ENCODE peak calls at places on chromosomes 5 and 9, in four cellular contexts. One of them, this sample, is unnamed.

GRCh38 chr9:86300701-86301100 is 18.4 kb upstream of the ISCA1 start:
- DNase-seq in upper lobe of right lung: no peak
- DNase-seq in IMR-90: no peak
- DNase-seq in heart right ventricle: no peak
- DNase-seq in this sample: no peak

GRCh38 chr5:179301796-179302195 is 43.5 kb downstream of the ADAMTS2 start:
- DNase-seq in IMR-90: no peak
- DNase-seq in heart right ventricle: no peak
- DNase-seq in upper lobe of right lung: peak; percentile 51
- DNase-seq in this sample: no peak

GRCh38 chr9:131281119-131281965 is 5.0 kb upstream of the FAM78A start:
- DNase-seq in IMR-90: no peak
- DNase-seq in upper lobe of right lung: no peak
- DNase-seq in heart right ventricle: no peak
- DNase-seq in this sample: no peak

GRCh38 chr9:94156549-94157407 is 72.5 kb downstream of the PTPDC1 start:
- DNase-seq in upper lobe of right lung: peak; percentile 76
- DNase-seq in IMR-90: peak; percentile 50
- DNase-seq in heart right ventricle: peak; percentile 90
- DNase-seq in this sample: peak; percentile 69

GRCh38 chr5:102678267-102679058 is 76.6 kb upstream of the PAM start:
- DNase-seq in heart right ventricle: no peak
- DNase-seq in IMR-90: peak; percentile 60
- DNase-seq in upper lobe of right lung: no peak
- DNase-seq in this sample: no peak

GRCh38 chr5:2442686-2443354 is 308.7 kb downstream of the IRX2 start:
- DNase-seq in upper lobe of right lung: no peak
- DNase-seq in heart right ventricle: no peak
- DNase-seq in IMR-90: no peak
- DNase-seq in this sample: no peak

GRCh38 chr5:56023296-56023695 is 28.5 kb upstream of the IL6ST start:
- DNase-seq in IMR-90: no peak
- DNase-seq in heart right ventricle: no peak
- DNase-seq in upper lobe of right lung: no peak
- DNase-seq in this sample: no peak

GRCh38 chr5:95020382-95020781 is 264.5 kb downstream of the MCTP1 start:
- DNase-seq in IMR-90: no peak
- DNase-seq in heart right ventricle: no peak
- DNase-seq in upper lobe of right lung: no peak
- DNase-seq in this sample: no peak

GRCh38 chr9:69003051-69003450 is 10.9 kb downstream of the PRKACG start:
- DNase-seq in IMR-90: no peak
- DNase-seq in heart right ventricle: no peak
- DNase-seq in upper lobe of right lung: no peak
- DNase-seq in this sample: no peak

GRCh38 chr9:78982849-78983248 is 588.9 kb upstream of the TLE4 start:
- DNase-seq in IMR-90: peak; percentile 56
- DNase-seq in upper lobe of right lung: no peak
- DNase-seq in heart right ventricle: no peak
- DNase-seq in this sample: no peak

GRCh38 chr5:73280821-73281746 is 108.1 kb downstream of the TMEM174 start:
- DNase-seq in heart right ventricle: peak; percentile 54
- DNase-seq in IMR-90: peak; percentile 65
- DNase-seq in upper lobe of right lung: no peak
- DNase-seq in this sample: peak; percentile 93

GRCh38 chr9:109745335-109746283 is 34.4 kb upstream of the PALM2AKAP2 start:
- DNase-seq in upper lobe of right lung: peak; percentile 71
- DNase-seq in heart right ventricle: peak; percentile 66
- DNase-seq in IMR-90: peak; percentile 75
- DNase-seq in this sample: no peak

GRCh38 chr5:62606878-62607277 is 28.3 kb downstream of the LRRC70 start:
- DNase-seq in IMR-90: peak; percentile 57
- DNase-seq in heart right ventricle: no peak
- DNase-seq in upper lobe of right lung: no peak
- DNase-seq in this sample: no peak

GRCh38 chr5:76291305-76292077 is 111.6 kb upstream of the IQGAP2 start:
- DNase-seq in heart right ventricle: no peak
- DNase-seq in IMR-90: no peak
- DNase-seq in upper lobe of right lung: no peak
- DNase-seq in this sample: peak; percentile 63

GRCh38 chr9:89539374-89539773 is 41.5 kb upstream of the SEMA4D start:
- DNase-seq in heart right ventricle: no peak
- DNase-seq in IMR-90: no peak
- DNase-seq in upper lobe of right lung: no peak
- DNase-seq in this sample: no peak

GRCh38 chr5:72347801-72348305 is 27.7 kb downstream of the PTCD2 start:
- DNase-seq in IMR-90: peak; percentile 98
- DNase-seq in heart right ventricle: no peak
- DNase-seq in upper lobe of right lung: no peak
- DNase-seq in this sample: no peak

GRCh38 chr5:66239034-66239433 is 94.9 kb downstream of the SREK1 start:
- DNase-seq in heart right ventricle: no peak
- DNase-seq in IMR-90: no peak
- DNase-seq in upper lobe of right lung: no peak
- DNase-seq in this sample: no peak

GRCh38 chr5:95178046-95178651 is 106.7 kb downstream of the MCTP1 start:
- DNase-seq in IMR-90: no peak
- DNase-seq in heart right ventricle: no peak
- DNase-seq in upper lobe of right lung: no peak
- DNase-seq in this sample: no peak

GRCh38 chr5:38926121-38926520 is 80.3 kb downstream of the OSMR start:
- DNase-seq in upper lobe of right lung: no peak
- DNase-seq in IMR-90: peak; percentile 63
- DNase-seq in heart right ventricle: no peak
- DNase-seq in this sample: no peak

GRCh38 chr5:142684508-142685031 is 1.3 kb downstream of the FGF1 start:
- DNase-seq in heart right ventricle: no peak
- DNase-seq in upper lobe of right lung: no peak
- DNase-seq in IMR-90: peak; percentile 33
- DNase-seq in this sample: no peak

DNA sequence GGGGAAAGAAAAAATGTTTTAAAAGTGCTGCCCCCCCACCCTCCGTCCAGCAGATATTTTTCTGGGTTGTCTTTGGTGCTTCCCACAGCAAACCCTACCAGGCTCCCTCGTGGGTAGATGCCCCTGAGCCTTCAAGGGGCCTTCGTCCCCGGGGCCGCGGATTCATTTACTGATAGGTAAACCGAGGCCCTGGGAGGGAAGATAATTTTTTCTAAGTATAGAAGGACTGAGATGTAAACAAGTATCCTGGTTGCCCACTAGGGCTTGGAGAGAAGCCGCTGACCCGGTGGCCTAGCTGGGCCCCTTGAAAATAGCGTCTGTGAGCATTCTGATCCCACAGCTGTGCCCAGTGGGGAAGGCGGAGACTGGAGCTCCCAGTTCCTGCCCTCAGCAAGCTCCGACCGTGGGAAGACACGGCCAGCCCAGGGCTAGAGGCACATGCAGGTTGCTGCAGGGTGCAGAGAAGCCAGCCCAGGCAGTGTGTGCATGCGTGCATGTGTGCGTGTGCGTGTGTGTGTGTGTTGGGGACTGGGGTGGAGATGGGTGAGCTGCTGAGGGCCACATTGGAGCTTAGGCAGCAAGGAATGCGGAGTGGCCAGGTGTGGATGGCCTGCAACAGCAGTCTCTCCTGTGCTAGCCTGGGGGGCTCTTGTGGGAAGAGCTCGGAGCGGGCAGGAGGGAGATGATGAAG is 5.9 kb upstream of the RXRA start:
- DNase-seq in upper lobe of right lung: peak; percentile 54
- DNase-seq in IMR-90: no peak
- DNase-seq in heart right ventricle: no peak
- DNase-seq in this sample: no peak
- H3K27ac ChIP-seq in upper lobe of right lung: no peak overlapping the region
- H3K27ac ChIP-seq in IMR-90: no peak overlapping the region
- H3K27ac ChIP-seq in heart right ventricle: no peak overlapping the region
- H3K27ac ChIP-seq in this sample: no peak overlapping the region

GRCh38 chr5:132193165-132193694 is 34.4 kb downstream of the P4HA2 start:
- DNase-seq in upper lobe of right lung: no peak
- DNase-seq in heart right ventricle: no peak
- DNase-seq in IMR-90: no peak
- DNase-seq in this sample: no peak

GRCh38 chr5:132195727-132196126 is 31.9 kb downstream of the P4HA2 start:
- DNase-seq in IMR-90: no peak
- DNase-seq in heart right ventricle: no peak
- DNase-seq in upper lobe of right lung: no peak
- DNase-seq in this sample: no peak

GRCh38 chr5:132184588-132184987 is 43.1 kb downstream of the P4HA2 start:
- DNase-seq in IMR-90: no peak
- DNase-seq in upper lobe of right lung: no peak
- DNase-seq in heart right ventricle: no peak
- DNase-seq in this sample: peak; percentile 19

DNA sequence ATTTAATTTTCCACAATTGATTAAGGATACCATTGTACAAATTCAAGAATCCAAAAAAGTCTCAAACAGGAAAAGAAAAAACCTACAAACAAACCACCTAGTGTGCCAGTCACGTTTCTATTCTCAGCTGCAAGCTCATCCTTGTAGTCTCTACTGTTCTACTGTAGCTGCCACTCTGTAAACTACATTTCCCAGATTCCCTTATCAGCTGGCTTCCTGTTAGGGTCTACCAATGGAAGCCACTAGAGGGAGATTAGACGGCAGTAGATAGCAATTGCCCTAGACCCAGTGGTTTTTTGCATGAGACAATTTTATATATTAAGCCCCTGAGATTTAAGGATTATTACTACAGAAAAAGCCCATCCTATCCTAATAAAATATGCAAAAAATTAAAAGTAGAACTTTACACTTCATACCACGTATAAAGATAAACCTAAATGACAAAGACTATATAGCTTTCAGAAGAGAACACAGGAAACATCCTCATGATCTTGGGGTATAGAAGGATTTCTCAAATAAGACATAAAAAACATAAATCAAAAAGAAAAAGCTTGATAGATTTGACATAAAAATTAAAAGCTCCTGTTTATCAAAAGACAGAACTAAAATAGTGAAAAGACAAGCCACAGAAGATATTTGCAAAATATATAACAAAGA is 37.4 kb downstream of the P4HA2 start:
- DNase-seq in upper lobe of right lung: no peak
- DNase-seq in IMR-90: peak; percentile 81
- DNase-seq in heart right ventricle: peak; percentile 55
- DNase-seq in this sample: peak; percentile 56
- TF ChIP-seq CTCF in upper lobe of right lung: peak; percentile 77
- TF ChIP-seq CTCF in IMR-90: peak; percentile 87
- TF ChIP-seq CTCF in heart right ventricle: peak; percentile 81
- TF ChIP-seq CTCF in this sample: peak; percentile 79

GRCh38 chr5:114148253-114148652 is 213.6 kb upstream of the KCNN2 start:
- DNase-seq in IMR-90: no peak
- DNase-seq in upper lobe of right lung: no peak
- DNase-seq in heart right ventricle: no peak
- DNase-seq in this sample: peak; percentile 82
- H3K27ac ChIP-seq in IMR-90: no peak overlapping the region
- H3K27ac ChIP-seq in upper lobe of right lung: no peak overlapping the region
- H3K27ac ChIP-seq in heart right ventricle: no peak overlapping the region
- H3K27ac ChIP-seq in this sample: peak overlapping the region; percentile 73

DNA sequence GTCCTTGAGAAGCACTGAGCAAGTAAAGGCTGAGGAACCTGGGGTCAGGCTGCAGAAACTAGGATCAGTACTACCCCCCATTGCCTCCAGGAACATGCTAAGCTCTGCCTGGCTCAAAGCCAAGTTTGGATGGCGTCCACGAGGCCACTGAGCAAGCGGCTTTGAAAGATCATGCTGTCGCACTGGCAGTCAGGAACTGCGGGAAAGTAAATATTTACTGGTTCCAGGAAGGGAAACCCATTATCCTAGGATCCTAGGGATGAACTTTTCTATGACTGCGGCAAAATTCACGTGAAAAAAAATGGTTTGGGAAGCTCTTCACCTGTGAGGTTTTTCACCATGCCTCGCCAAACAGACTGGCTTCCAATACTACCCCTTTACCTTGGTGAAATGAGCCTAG is 75.3 kb upstream of the PJA2 start:
- DNase-seq in IMR-90: no peak
- DNase-seq in heart right ventricle: peak; percentile 61
- DNase-seq in upper lobe of right lung: peak; percentile 76
- DNase-seq in this sample: peak; percentile 89
- TF ChIP-seq CTCF in IMR-90: no peak
- TF ChIP-seq CTCF in heart right ventricle: no peak
- TF ChIP-seq CTCF in upper lobe of right lung: no peak
- TF ChIP-seq CTCF in this sample: no peak

GRCh38 chr5:7391215-7391614 is 4.7 kb upstream of the ADCY2 start:
- DNase-seq in IMR-90: no peak
- DNase-seq in upper lobe of right lung: no peak
- DNase-seq in heart right ventricle: no peak
- DNase-seq in this sample: peak; percentile 19
- H3K27ac ChIP-seq in IMR-90: no peak overlapping the region
- H3K27ac ChIP-seq in upper lobe of right lung: no peak overlapping the region
- H3K27ac ChIP-seq in heart right ventricle: no peak overlapping the region
- H3K27ac ChIP-seq in this sample: peak overlapping the region; percentile 63

DNA sequence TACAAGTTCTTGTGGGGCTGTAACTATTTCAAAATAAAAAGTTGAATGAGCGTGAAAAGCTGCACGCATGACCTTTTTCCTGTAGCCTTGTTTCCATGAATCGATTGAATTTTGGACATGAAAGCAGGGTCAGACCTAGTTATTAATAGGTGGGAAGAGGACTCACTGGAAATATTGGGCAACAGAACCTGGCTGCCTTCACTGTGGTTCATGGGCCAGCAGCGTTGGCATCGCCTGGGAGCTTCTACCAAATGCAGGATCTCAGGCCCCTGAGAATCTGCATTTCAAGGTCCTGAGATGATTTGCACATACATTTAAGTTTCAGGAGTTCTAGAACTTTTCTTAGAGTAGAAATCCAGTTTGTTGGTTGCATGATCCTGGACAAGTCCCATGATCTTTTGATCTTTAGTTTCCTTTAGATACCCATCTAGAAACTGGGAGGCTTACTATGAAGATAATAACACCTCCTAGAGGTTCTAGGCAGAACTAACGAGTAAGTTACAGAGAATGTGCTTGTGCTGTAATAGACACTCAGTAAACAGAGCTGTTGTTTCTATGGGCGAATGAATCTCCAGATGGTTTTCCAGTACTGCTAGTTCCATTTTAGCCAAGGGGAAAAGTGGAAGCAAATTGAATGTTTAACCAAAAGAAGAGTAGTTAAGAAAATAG is 12.4 kb downstream of the ANKRD33B start:
- DNase-seq in IMR-90: no peak
- DNase-seq in heart right ventricle: no peak
- DNase-seq in upper lobe of right lung: no peak
- DNase-seq in this sample: no peak
- TF ChIP-seq CTCF in IMR-90: no peak
- TF ChIP-seq CTCF in heart right ventricle: no peak
- TF ChIP-seq CTCF in upper lobe of right lung: no peak
- TF ChIP-seq CTCF in this sample: no peak